ENCODE peak calls at places on chromosomes 6 and 20, in eight cellular contexts. F is fibroblast of lung, L is H9, J is IMR-90, R is kidney, P is endothelial cell of umbilical vein, H is HCT116, E is mammary epithelial cell. X is an unnamed sample.

GRCh38 chr6:53312355-53312754 is 36.4 kb downstream of the ELOVL5 start:
- DNase-seq in J (no peak), E (no peak), F (no peak), P (no peak), R (no peak), H (no peak), L (no peak), X (no peak)

GRCh38 chr6:16585805-16586204 is 175.5 kb downstream of the ATXN1 start:
- DNase-seq in H (no peak), P (no peak), E (no peak), J (no peak), R (no peak), F (peak), L (no peak), X (no peak)

GRCh38 chr20:5056801-5057599 is 55.7 kb upstream of the SLC23A2 start:
- DNase-seq in F (peak), L (peak), P (peak), H (peak), E (peak), R (no peak), J (peak), X (peak)

GRCh38 chr6:16832027-16832688 is 70.9 kb upstream of the ATXN1 start:
- DNase-seq in F (peak), H (no peak), E (no peak), R (no peak), P (no peak), J (peak), L (no peak), X (no peak)

GRCh38 chr6:128803911-128804310 is 79.0 kb upstream of the LAMA2 start:
- DNase-seq in R (no peak), E (no peak), H (no peak), L (no peak), F (peak), J (peak), P (peak), X (no peak)

GRCh38 chr6:24766685-24767462 is 7.9 kb upstream of the GMNN start:
- DNase-seq in F (peak), L (no peak), E (peak), J (peak), H (no peak), P (peak), R (no peak), X (no peak)

GRCh38 chr6:42239736-42240375 is 22.2 kb upstream of the MRPS10 start:
- DNase-seq in F (peak), J (peak), R (peak), E (peak), L (no peak), P (no peak), H (no peak), X (no peak)

GRCh38 chr6:47822856-47823554 is 41.2 kb downstream of the OPN5 start:
- DNase-seq in P (no peak), H (no peak), J (no peak), F (no peak), E (no peak), R (no peak), L (no peak), X (no peak)

GRCh38 chr6:35088281-35089215 is 52.6 kb downstream of the TCP11 start:
- DNase-seq in P (no peak), F (no peak), L (peak), H (no peak), E (no peak), R (no peak), J (no peak), X (peak)

GRCh38 chr6:158033077-158033750 is 51.6 kb downstream of the SYNJ2 start:
- DNase-seq in P (no peak), H (no peak), E (no peak), R (peak), F (no peak), J (no peak), L (no peak), X (no peak)

GRCh38 chr6:125797120-125797933 is 6.6 kb downstream of the NCOA7 start:
- DNase-seq in F (no peak), E (no peak), P (no peak), L (no peak), R (no peak), J (no peak), H (no peak), X (no peak)

GRCh38 chr6:138689849-138690248 is 83.7 kb upstream of the CCDC28A start:
- DNase-seq in R (no peak), F (no peak), P (no peak), L (no peak), E (peak), H (no peak), J (peak), X (no peak)

GRCh38 chr20:57289401-57290177 is 23.1 kb upstream of the BMP7 start:
- DNase-seq in P (no peak), L (no peak), F (no peak), J (peak), H (no peak), E (no peak), R (peak), X (no peak)

GRCh38 chr20:12404941-12405340 is 487.2 kb downstream of the BTBD3 start:
- DNase-seq in P (no peak), H (no peak), J (no peak), L (no peak), E (no peak), F (no peak), R (no peak), X (no peak)

GRCh38 chr6:133892444-133893323 is 3.8 kb downstream of the TCF21 start:
- DNase-seq in L (peak), F (peak), J (peak), E (no peak), H (no peak), R (no peak), P (no peak), X (peak)

GRCh38 chr6:158634695-158635426 is 9.7 kb downstream of the DYNLT1 start:
- DNase-seq in H (no peak), F (no peak), E (no peak), P (no peak), J (no peak), R (no peak), L (no peak), X (no peak)

GRCh38 chr6:139239137-139239536 is 52.7 kb downstream of the TXLNB start:
- DNase-seq in H (no peak), F (peak), J (no peak), E (no peak), L (no peak), R (no peak), P (no peak), X (no peak)

GRCh38 chr6:33975631-33976424 is 170.1 kb downstream of the GRM4 start:
- DNase-seq in F (no peak), E (no peak), R (peak), H (no peak), L (peak), J (no peak), P (no peak), X (peak)

GRCh38 chr6:112622036-112622435 is 274.9 kb downstream of the RFPL4B start:
- DNase-seq in E (no peak), L (no peak), H (no peak), P (no peak), F (peak), J (no peak), R (no peak), X (no peak)

GRCh38 chr6:169073311-169073710 is 180.3 kb downstream of the THBS2 start:
- DNase-seq in E (no peak), R (no peak), L (no peak), F (peak), H (no peak), P (no peak), J (peak), X (no peak)

GRCh38 chr20:44109951-44110361 is 77.0 kb downstream of the JPH2 start:
- DNase-seq in E (no peak), J (no peak), F (no peak), R (no peak), P (no peak), H (no peak), L (peak), X (peak)

GRCh38 chr20:3168079-3168828 is 5.1 kb downstream of the LZTS3 start:
- DNase-seq in F (no peak), L (peak), R (peak), P (no peak), J (no peak), E (no peak), H (no peak), X (peak)
- H3K9ac ChIP-seq in F (no peak), L (peak), R (peak), P (no peak), J (no peak), E (no peak), H (no peak), X (peak)

GRCh38 chr6:85756982-85757381 is 114.3 kb upstream of the SYNCRIP start:
- DNase-seq in J (peak), F (peak), E (no peak), H (peak), L (no peak), R (no peak), P (peak), X (no peak)
- TF ChIP-seq CTCF in J (peak), F (peak), E (peak), H (peak), L (peak), R (peak), P (peak), X (peak)

DNA sequence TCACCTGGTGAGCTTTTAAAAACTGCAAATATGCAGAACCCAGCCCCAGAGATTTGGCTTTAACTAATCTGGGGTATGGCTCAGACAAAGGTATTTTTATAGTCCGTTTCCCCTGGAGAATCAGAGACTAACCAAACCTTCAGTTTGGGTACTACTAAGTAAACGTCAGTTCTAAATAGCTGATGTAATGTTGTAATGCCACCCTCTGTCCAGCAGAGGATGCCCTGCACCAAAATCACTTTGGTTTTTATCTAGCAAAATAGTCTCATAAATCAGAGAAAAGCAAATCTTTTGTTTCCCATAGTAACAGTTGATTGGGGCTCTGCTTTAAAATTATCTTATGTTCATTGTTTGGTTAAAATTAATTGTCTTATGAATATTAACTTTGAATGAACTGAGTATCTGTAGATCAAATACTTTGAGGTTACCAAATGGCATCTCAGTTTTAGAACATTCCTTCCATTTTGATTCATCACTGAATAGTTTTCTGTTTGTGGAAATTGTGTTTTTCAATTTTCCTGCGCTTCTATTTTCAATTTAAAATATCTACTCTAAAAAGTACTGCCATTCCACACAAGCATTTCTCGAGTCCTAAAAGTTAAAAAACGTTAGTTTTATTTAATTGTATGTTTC is 278.3 kb upstream of the PLCB4 start:
- DNase-seq in R (no peak), J (peak), L (no peak), E (peak), H (peak), F (peak), P (peak), X (peak)
- H3K9ac ChIP-seq in R (no peak), J (no peak), L (no peak), E (no peak), H (no peak), F (no peak), P (no peak), X (no peak)

GRCh38 chr6:7087066-7087465 is 20.7 kb upstream of the RREB1 start:
- DNase-seq in F (peak), H (no peak), J (peak), P (peak), E (no peak), L (no peak), R (no peak), X (peak)

GRCh38 chr6:7085911-7086310 is 21.9 kb upstream of the RREB1 start:
- DNase-seq in R (no peak), J (no peak), P (no peak), E (no peak), H (no peak), F (peak), L (no peak), X (no peak)

GRCh38 chr6:7088076-7088742 is 19.6 kb upstream of the RREB1 start:
- DNase-seq in J (no peak), E (no peak), H (no peak), F (no peak), P (no peak), R (no peak), L (no peak), X (no peak)

GRCh38 chr6:7086488-7086887 is 21.3 kb upstream of the RREB1 start:
- DNase-seq in L (no peak), H (no peak), P (peak), E (no peak), J (peak), F (peak), R (no peak), X (no peak)

GRCh38 chr6:7087491-7087979 is 20.2 kb upstream of the RREB1 start:
- DNase-seq in F (no peak), L (no peak), J (no peak), R (no peak), E (no peak), P (no peak), H (no peak), X (no peak)
- TF ChIP-seq CTCF in F (no peak), L (no peak), J (no peak), R (no peak), E (no peak), P (no peak), H (no peak), X (no peak)

DNA sequence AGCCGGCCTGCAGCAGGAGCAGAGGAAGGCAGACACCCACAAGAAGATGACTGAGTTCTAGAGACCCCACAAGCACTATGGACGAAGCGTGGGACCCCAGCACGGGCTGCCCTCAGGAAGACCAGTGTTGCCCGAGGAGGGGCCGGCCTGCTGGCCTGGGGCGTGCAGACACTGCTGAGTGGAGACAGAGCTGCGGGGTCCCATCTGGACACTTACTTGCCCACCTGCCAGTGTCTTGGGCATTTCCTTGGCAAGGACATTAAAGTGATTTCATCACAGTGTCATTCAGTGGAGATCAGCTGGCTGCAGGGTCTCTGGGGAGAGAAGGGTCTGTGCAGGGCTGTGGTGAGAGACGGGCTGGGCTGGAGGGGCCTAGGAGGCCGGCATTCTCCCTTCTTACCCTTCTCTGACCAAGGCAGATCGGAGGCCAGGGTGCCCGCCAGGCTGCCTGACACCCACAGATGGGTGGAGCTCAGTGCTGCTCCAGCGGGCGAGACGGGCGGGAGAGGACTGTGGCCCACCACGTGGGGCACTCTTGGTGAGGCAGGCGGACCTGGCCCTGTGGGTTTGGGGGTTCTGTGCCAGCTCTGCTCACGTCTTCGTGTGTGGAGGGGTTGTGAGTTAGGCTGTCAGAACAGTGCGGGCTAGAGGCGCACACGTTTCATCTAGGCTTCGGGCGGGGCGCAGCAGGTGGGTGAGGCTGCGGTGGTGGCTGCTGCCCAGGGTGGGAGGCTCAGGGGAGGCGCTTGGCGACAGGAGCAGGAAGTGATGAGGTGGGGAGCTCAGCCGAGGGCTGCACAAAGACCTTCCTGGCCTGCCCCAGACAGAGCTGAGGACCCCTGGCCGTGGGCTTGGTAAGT is at the start of gene LIME1:
- DNase-seq in F (no peak), J (no peak), P (no peak), R (peak), E (no peak), H (no peak), L (peak), X (peak)
- H3K9ac ChIP-seq in F (no peak), J (no peak), P (no peak), R (peak), E (no peak), H (peak), L (no peak), X (no peak)

DNA sequence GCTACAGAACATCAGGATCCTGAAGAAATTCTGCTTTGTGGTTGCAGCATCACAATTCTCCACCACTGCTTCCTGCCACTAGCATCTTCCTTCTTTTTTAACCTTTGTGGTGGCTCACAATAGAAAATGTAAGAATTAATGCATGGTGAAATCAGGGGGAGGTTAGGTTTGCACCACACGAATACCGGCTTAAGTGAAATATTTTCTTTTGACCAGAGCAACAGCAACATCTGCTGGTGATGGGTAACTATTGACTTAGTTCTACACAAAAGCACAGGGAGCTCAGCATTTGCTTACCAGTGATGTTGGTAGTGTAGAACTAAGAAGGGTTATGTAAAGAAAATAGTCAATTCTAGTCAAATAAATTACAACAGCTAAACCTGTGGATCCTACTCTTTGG is 280.5 kb downstream of the SYNE1 start:
- DNase-seq in P (peak), E (peak), H (peak), J (peak), F (peak), R (no peak), L (no peak), X (no peak)
- TF ChIP-seq CTCF in P (peak), E (peak), H (peak), J (peak), F (peak), R (no peak), L (peak), X (peak)

X was measured in endodermal cell.